ENCODE peak calls at places on chromosomes 16 and 17, in six cellular contexts. One of them, this sample, is unnamed. For H3K4me1 and H3K9me3, the result is how much of the 10 kb centered on the place peaks cover.

GRCh38 chr17:12043702-12044101 is 23.0 kb downstream of the MAP2K4 start:
- DNase-seq in iPS DF 6.9: no peak
- DNase-seq in lung: no peak
- DNase-seq in mucosa of descending colon: no peak
- DNase-seq in esophagus muscularis mucosa: no peak
- DNase-seq in mesenchymal stem cell: no peak
- DNase-seq in this sample: peak

GRCh38 chr16:4594433-4595410 is 20.0 kb downstream of the UBALD1 start:
- DNase-seq in iPS DF 6.9: no peak
- DNase-seq in lung: no peak
- DNase-seq in mucosa of descending colon: no peak
- DNase-seq in mesenchymal stem cell: no peak
- DNase-seq in esophagus muscularis mucosa: no peak
- DNase-seq in this sample: no peak

GRCh38 chr16:30183961-30184429 is 593 bp downstream of the CORO1A start:
- DNase-seq in mesenchymal stem cell: no peak
- DNase-seq in esophagus muscularis mucosa: no peak
- DNase-seq in iPS DF 6.9: no peak
- DNase-seq in lung: peak
- DNase-seq in mucosa of descending colon: peak
- DNase-seq in this sample: peak

GRCh38 chr16:1839554-1839953 is 12.5 kb downstream of the FAHD1 start:
- DNase-seq in mesenchymal stem cell: peak
- DNase-seq in mucosa of descending colon: no peak
- DNase-seq in iPS DF 6.9: no peak
- DNase-seq in esophagus muscularis mucosa: no peak
- DNase-seq in lung: no peak
- DNase-seq in this sample: no peak

GRCh38 chr16:54303613-54304012 is 17.0 kb upstream of the IRX3 start:
- DNase-seq in mesenchymal stem cell: no peak
- DNase-seq in mucosa of descending colon: no peak
- DNase-seq in iPS DF 6.9: no peak
- DNase-seq in lung: no peak
- DNase-seq in esophagus muscularis mucosa: no peak
- DNase-seq in this sample: no peak

GRCh38 chr17:7029659-7030058 is 6.2 kb upstream of the SLC16A13 start:
- DNase-seq in mesenchymal stem cell: no peak
- DNase-seq in esophagus muscularis mucosa: no peak
- DNase-seq in lung: no peak
- DNase-seq in iPS DF 6.9: no peak
- DNase-seq in mucosa of descending colon: no peak
- DNase-seq in this sample: no peak

GRCh38 chr17:46815474-46816353 is 2.8 kb downstream of the WNT3 start:
- DNase-seq in lung: no peak
- DNase-seq in mucosa of descending colon: no peak
- DNase-seq in iPS DF 6.9: no peak
- DNase-seq in esophagus muscularis mucosa: no peak
- DNase-seq in mesenchymal stem cell: no peak
- DNase-seq in this sample: no peak

GRCh38 chr17:5780476-5780875 is 196.2 kb upstream of the NLRP1 start:
- DNase-seq in iPS DF 6.9: no peak
- DNase-seq in mucosa of descending colon: no peak
- DNase-seq in esophagus muscularis mucosa: no peak
- DNase-seq in lung: no peak
- DNase-seq in mesenchymal stem cell: peak
- DNase-seq in this sample: no peak

GRCh38 chr16:11698271-11698689 is 30.0 kb downstream of the SNN start:
- DNase-seq in iPS DF 6.9: no peak
- DNase-seq in mesenchymal stem cell: no peak
- DNase-seq in lung: no peak
- DNase-seq in mucosa of descending colon: no peak
- DNase-seq in esophagus muscularis mucosa: no peak
- DNase-seq in this sample: peak

DNA sequence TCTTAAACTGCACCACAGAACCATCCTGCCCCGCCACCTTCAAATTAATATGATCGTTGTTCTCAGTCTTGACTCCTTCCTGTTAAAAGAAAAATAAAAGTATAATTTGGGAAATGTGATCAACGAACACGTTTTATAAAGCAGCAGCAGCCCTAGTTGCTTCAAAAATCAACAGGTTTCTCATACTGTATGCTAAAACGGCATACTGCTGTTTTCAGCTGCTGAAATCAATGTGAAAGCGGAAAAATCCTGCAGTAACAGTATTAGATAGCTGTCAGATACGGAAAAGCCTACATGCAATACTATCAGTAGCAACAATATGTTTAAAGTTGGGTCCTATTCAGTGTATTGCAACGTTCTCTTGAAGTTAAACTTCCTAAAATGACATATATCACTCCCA is 1.6 kb downstream of the SUMO2 start:
- DNase-seq in esophagus muscularis mucosa: no peak
- DNase-seq in iPS DF 6.9: no peak
- DNase-seq in mucosa of descending colon: no peak
- DNase-seq in mesenchymal stem cell: no peak
- DNase-seq in lung: no peak
- DNase-seq in this sample: no peak
- H3K4me3 ChIP-seq in esophagus muscularis mucosa: peak
- H3K4me3 ChIP-seq in iPS DF 6.9: peak
- H3K4me3 ChIP-seq in mucosa of descending colon: no peak
- H3K4me3 ChIP-seq in mesenchymal stem cell: peak
- H3K4me3 ChIP-seq in lung: no peak
- H3K4me3 ChIP-seq in this sample: peak

DNA sequence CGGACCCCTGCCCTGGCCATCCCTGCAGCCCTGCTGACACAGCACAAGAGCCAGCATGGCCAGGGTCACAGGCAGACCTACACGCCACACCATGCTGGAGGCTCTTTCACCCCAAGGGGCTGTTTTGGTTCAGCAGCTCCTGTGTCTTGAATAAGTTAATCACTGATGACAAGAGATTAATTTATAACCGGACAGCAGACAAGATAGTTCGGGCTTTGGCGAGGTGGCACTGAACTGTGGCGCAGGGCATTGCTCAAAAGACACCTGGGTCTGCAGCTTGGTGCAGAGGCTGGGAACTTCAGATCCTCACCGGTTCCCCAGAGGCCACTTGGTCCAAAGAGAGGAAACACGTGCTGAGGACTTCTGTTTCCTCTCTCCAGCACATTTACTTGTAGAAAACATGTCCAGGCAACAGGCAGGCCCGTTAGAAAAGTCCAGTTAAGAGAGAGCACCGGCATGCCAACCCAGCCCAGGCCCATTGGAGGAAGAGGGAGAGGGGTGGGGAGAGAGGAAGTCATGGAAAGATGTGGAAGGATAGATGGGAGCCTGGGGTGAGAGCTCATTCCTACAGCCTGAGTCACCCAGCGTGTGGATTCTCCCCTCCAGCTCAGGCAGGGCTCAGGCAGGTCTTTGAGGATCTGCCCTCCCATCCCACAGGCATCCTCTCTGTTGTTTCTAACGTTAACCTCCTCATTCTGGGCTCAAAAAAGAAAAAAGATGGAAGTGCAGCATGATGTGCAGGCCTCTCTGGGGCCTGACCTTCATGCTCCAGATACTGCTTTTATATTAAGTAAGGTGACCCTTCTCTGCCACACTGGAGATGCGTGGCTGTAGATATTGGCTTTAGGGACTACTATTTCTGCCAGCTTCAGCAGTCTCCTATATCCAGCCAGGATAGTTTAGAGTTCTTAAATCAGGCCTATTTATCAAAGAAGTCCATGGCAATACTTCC is 80.0 kb upstream of the HNF1B start:
- DNase-seq in iPS DF 6.9: peak
- DNase-seq in esophagus muscularis mucosa: no peak
- DNase-seq in lung: no peak
- DNase-seq in mucosa of descending colon: no peak
- DNase-seq in mesenchymal stem cell: peak
- DNase-seq in this sample: no peak
- H3K4me1 ChIP-seq in iPS DF 6.9: under half
- H3K4me1 ChIP-seq in esophagus muscularis mucosa: under half
- H3K4me1 ChIP-seq in lung: under half
- H3K4me1 ChIP-seq in mucosa of descending colon: under half
- H3K4me1 ChIP-seq in mesenchymal stem cell: under half
- H3K4me1 ChIP-seq in this sample: under half

GRCh38 chr17:9517396-9517795 is 58.2 kb downstream of the STX8 start:
- DNase-seq in iPS DF 6.9: no peak
- DNase-seq in esophagus muscularis mucosa: no peak
- DNase-seq in mesenchymal stem cell: no peak
- DNase-seq in lung: no peak
- DNase-seq in mucosa of descending colon: no peak
- DNase-seq in this sample: no peak
- H3K9me3 ChIP-seq in iPS DF 6.9: under half
- H3K9me3 ChIP-seq in esophagus muscularis mucosa: under half
- H3K9me3 ChIP-seq in mesenchymal stem cell: under half
- H3K9me3 ChIP-seq in lung: under half
- H3K9me3 ChIP-seq in mucosa of descending colon: under half
- H3K9me3 ChIP-seq in this sample: under half

GRCh38 chr16:23830276-23830675 is 5.5 kb upstream of the PRKCB start:
- DNase-seq in mucosa of descending colon: no peak
- DNase-seq in esophagus muscularis mucosa: no peak
- DNase-seq in lung: no peak
- DNase-seq in iPS DF 6.9: no peak
- DNase-seq in mesenchymal stem cell: no peak
- DNase-seq in this sample: no peak

GRCh38 chr16:23826528-23827244 is 9.1 kb upstream of the PRKCB start:
- DNase-seq in mucosa of descending colon: no peak
- DNase-seq in lung: no peak
- DNase-seq in iPS DF 6.9: no peak
- DNase-seq in mesenchymal stem cell: no peak
- DNase-seq in esophagus muscularis mucosa: no peak
- DNase-seq in this sample: peak

GRCh38 chr16:23832882-23833281 is 2.9 kb upstream of the PRKCB start:
- DNase-seq in mucosa of descending colon: no peak
- DNase-seq in esophagus muscularis mucosa: no peak
- DNase-seq in iPS DF 6.9: no peak
- DNase-seq in lung: no peak
- DNase-seq in mesenchymal stem cell: no peak
- DNase-seq in this sample: no peak

GRCh38 chr16:23827245-23827543 is 8.6 kb upstream of the PRKCB start:
- DNase-seq in mucosa of descending colon: no peak
- DNase-seq in lung: no peak
- DNase-seq in iPS DF 6.9: no peak
- DNase-seq in mesenchymal stem cell: no peak
- DNase-seq in esophagus muscularis mucosa: no peak
- DNase-seq in this sample: no peak

DNA sequence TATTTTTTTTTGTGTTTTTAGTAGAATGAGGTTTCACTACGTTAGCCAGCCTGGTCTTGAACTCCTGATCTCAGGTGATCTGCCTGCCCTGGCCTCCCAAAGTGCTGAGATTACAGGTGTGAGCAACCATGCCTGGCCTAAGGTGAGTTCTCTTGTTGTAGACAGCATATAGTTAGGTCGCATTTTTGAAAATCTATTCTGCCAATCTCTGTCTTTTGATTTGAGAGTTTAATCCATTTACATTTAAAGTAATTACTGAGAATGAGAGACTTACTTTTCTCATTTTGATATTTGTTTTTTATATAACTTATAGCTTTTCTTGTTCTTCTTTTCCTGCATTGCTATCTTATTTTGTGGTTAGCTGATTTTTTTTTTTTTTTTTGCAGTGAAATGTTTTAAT is 6.3 kb upstream of the PRKCB start:
- DNase-seq in lung: no peak
- DNase-seq in mucosa of descending colon: no peak
- DNase-seq in mesenchymal stem cell: no peak
- DNase-seq in esophagus muscularis mucosa: no peak
- DNase-seq in iPS DF 6.9: no peak
- DNase-seq in this sample: no peak
- H3K4me3 ChIP-seq in lung: no peak
- H3K4me3 ChIP-seq in mucosa of descending colon: no peak
- H3K4me3 ChIP-seq in mesenchymal stem cell: no peak
- H3K4me3 ChIP-seq in esophagus muscularis mucosa: no peak
- H3K4me3 ChIP-seq in iPS DF 6.9: no peak
- H3K4me3 ChIP-seq in this sample: no peak

DNA sequence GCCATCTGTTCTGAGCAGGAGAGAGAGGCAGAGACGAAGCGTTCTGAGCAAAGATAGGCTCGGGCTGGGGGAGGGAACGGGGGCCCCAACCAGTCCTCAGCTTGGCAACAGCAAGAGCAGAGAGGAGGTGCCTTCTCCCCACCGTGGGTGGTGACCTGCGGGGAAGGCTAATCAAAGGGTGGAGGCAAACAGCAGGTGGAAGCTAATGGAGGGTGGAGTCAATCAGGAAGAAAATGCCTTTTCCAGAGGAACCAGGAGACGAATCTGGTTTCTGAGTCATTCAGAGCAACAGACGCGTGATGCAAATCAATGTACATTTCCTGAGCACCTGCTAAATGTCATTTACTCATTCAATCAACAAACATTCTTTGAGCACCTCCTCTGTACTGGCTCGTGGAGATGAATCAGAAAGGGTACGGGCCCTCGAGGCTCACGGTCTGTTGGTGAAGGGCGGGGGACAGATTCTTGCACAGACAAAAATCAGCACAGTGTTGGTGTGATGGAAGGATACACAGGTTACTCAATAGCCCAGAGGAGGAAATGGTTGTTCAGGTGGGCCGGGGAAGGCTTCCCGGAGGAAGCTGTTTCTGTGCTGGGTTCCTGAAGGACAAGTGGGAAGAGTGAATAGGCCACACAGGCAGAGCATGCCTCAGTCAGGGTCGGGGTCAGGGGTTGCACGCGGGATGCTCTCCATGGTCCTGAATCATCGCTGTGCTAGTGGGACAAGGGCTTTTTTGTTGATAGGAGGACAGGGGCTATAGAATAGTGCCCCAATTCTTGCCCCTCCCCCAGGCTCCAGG is 5.7 kb upstream of the SPNS2 start:
- DNase-seq in mucosa of descending colon: peak
- DNase-seq in mesenchymal stem cell: peak
- DNase-seq in lung: no peak
- DNase-seq in iPS DF 6.9: peak
- DNase-seq in esophagus muscularis mucosa: no peak
- DNase-seq in this sample: peak
- H3K4me1 ChIP-seq in mucosa of descending colon: under half
- H3K4me1 ChIP-seq in mesenchymal stem cell: under half
- H3K4me1 ChIP-seq in lung: under half
- H3K4me1 ChIP-seq in iPS DF 6.9: under half
- H3K4me1 ChIP-seq in esophagus muscularis mucosa: under half
- H3K4me1 ChIP-seq in this sample: under half

GRCh38 chr17:83150369-83151055 is 71.1 kb downstream of the METRNL start:
- DNase-seq in mucosa of descending colon: no peak
- DNase-seq in lung: no peak
- DNase-seq in esophagus muscularis mucosa: peak
- DNase-seq in mesenchymal stem cell: no peak
- DNase-seq in iPS DF 6.9: no peak
- DNase-seq in this sample: no peak
- H3K9me3 ChIP-seq in mucosa of descending colon: under half
- H3K9me3 ChIP-seq in lung: under half
- H3K9me3 ChIP-seq in esophagus muscularis mucosa: under half
- H3K9me3 ChIP-seq in mesenchymal stem cell: under half
- H3K9me3 ChIP-seq in iPS DF 6.9: under half
- H3K9me3 ChIP-seq in this sample: under half

GRCh38 chr17:38509008-38509771 is 80.9 kb downstream of the ARHGAP23 start:
- DNase-seq in lung: peak
- DNase-seq in mesenchymal stem cell: peak
- DNase-seq in esophagus muscularis mucosa: peak
- DNase-seq in mucosa of descending colon: peak
- DNase-seq in iPS DF 6.9: no peak
- DNase-seq in this sample: peak
- H3K4me3 ChIP-seq in lung: no peak
- H3K4me3 ChIP-seq in mesenchymal stem cell: peak
- H3K4me3 ChIP-seq in esophagus muscularis mucosa: peak
- H3K4me3 ChIP-seq in mucosa of descending colon: no peak
- H3K4me3 ChIP-seq in iPS DF 6.9: peak
- H3K4me3 ChIP-seq in this sample: no peak